ENCODE peak calls at places on chromosomes 5 and 9, in four cellular contexts. One of them, this sample, is unnamed.
A peak's percentile ranks its signal among the peaks of the same experiment; 100 is the strongest.

GRCh38 chr5:94968507-94969095 is 316.3 kb downstream of the MCTP1 start:
- DNase-seq in NCI-H1092: peak; percentile 44
- DNase-seq in natural killer cell treated with Interleukin-12 subunit alpha and Interleukin-12 subunit beta and Interleukin-15 and Interleukin-18, amount 100 ng/mL, for 72 hours: no peak
- DNase-seq in activated CD4-positive, alpha-beta T cell treated with anti-CD3 and anti-CD28 coated beads, Interleukin-2, amount 50 U/mL, for 24 hours: no peak
- DNase-seq in this sample: no peak

GRCh38 chr5:37198066-37198465 is 51.1 kb downstream of the CPLANE1 start:
- DNase-seq in NCI-H1092: no peak
- DNase-seq in natural killer cell treated with Interleukin-12 subunit alpha and Interleukin-12 subunit beta and Interleukin-15 and Interleukin-18, amount 100 ng/mL, for 72 hours: no peak
- DNase-seq in activated CD4-positive, alpha-beta T cell treated with anti-CD3 and anti-CD28 coated beads, Interleukin-2, amount 50 U/mL, for 24 hours: no peak
- DNase-seq in this sample: no peak

GRCh38 chr5:153658606-153659005 is 168.1 kb downstream of the GRIA1 start:
- DNase-seq in NCI-H1092: no peak
- DNase-seq in activated CD4-positive, alpha-beta T cell treated with anti-CD3 and anti-CD28 coated beads, Interleukin-2, amount 50 U/mL, for 24 hours: no peak
- DNase-seq in natural killer cell treated with Interleukin-12 subunit alpha and Interleukin-12 subunit beta and Interleukin-15 and Interleukin-18, amount 100 ng/mL, for 72 hours: no peak
- DNase-seq in this sample: no peak

GRCh38 chr5:151130922-151131891 is 26.4 kb downstream of the ANXA6 start:
- DNase-seq in NCI-H1092: no peak
- DNase-seq in activated CD4-positive, alpha-beta T cell treated with anti-CD3 and anti-CD28 coated beads, Interleukin-2, amount 50 U/mL, for 24 hours: no peak
- DNase-seq in natural killer cell treated with Interleukin-12 subunit alpha and Interleukin-12 subunit beta and Interleukin-15 and Interleukin-18, amount 100 ng/mL, for 72 hours: no peak
- DNase-seq in this sample: no peak

GRCh38 chr9:20524776-20525175 is 97.5 kb downstream of the MLLT3 start:
- DNase-seq in activated CD4-positive, alpha-beta T cell treated with anti-CD3 and anti-CD28 coated beads, Interleukin-2, amount 50 U/mL, for 24 hours: no peak
- DNase-seq in NCI-H1092: no peak
- DNase-seq in natural killer cell treated with Interleukin-12 subunit alpha and Interleukin-12 subunit beta and Interleukin-15 and Interleukin-18, amount 100 ng/mL, for 72 hours: no peak
- DNase-seq in this sample: no peak

GRCh38 chr9:104774132-104774531 is 10.2 kb downstream of the NIPSNAP3B start:
- DNase-seq in natural killer cell treated with Interleukin-12 subunit alpha and Interleukin-12 subunit beta and Interleukin-15 and Interleukin-18, amount 100 ng/mL, for 72 hours: no peak
- DNase-seq in activated CD4-positive, alpha-beta T cell treated with anti-CD3 and anti-CD28 coated beads, Interleukin-2, amount 50 U/mL, for 24 hours: no peak
- DNase-seq in NCI-H1092: no peak
- DNase-seq in this sample: no peak

GRCh38 chr5:21810737-21811316 is 1042.3 kb downstream of the CDH12 start:
- DNase-seq in activated CD4-positive, alpha-beta T cell treated with anti-CD3 and anti-CD28 coated beads, Interleukin-2, amount 50 U/mL, for 24 hours: no peak
- DNase-seq in natural killer cell treated with Interleukin-12 subunit alpha and Interleukin-12 subunit beta and Interleukin-15 and Interleukin-18, amount 100 ng/mL, for 72 hours: no peak
- DNase-seq in NCI-H1092: no peak
- DNase-seq in this sample: no peak

GRCh38 chr5:112316731-112317130 is 102.3 kb downstream of the EPB41L4A start:
- DNase-seq in natural killer cell treated with Interleukin-12 subunit alpha and Interleukin-12 subunit beta and Interleukin-15 and Interleukin-18, amount 100 ng/mL, for 72 hours: no peak
- DNase-seq in activated CD4-positive, alpha-beta T cell treated with anti-CD3 and anti-CD28 coated beads, Interleukin-2, amount 50 U/mL, for 24 hours: no peak
- DNase-seq in NCI-H1092: no peak
- DNase-seq in this sample: no peak

GRCh38 chr9:92576175-92576574 is 40.4 kb upstream of the ECM2 start:
- DNase-seq in activated CD4-positive, alpha-beta T cell treated with anti-CD3 and anti-CD28 coated beads, Interleukin-2, amount 50 U/mL, for 24 hours: no peak
- DNase-seq in NCI-H1092: no peak
- DNase-seq in natural killer cell treated with Interleukin-12 subunit alpha and Interleukin-12 subunit beta and Interleukin-15 and Interleukin-18, amount 100 ng/mL, for 72 hours: no peak
- DNase-seq in this sample: no peak

This sample was measured in dorsolateral prefrontal cortex.